ENCODE peak calls at places on chromosomes 1 and 21, in four cellular contexts. P is activated CD4-positive, alpha-beta T cell treated with anti-CD3 and anti-CD28 coated beads for 24 hours; T is tibial artery; D is fibroblast of pulmonary artery. B is an unnamed sample.

GRCh38 chr1:25989440-25989839 is 8.4 kb downstream of the PAFAH2 start:
- DNase-seq in P (no peak), T (no peak), D (no peak), B (no peak)

GRCh38 chr1:12001249-12001917 is 17.9 kb upstream of the MIIP start:
- DNase-seq in P (peak), T (no peak), D (peak), B (no peak)

GRCh38 chr1:29503441-29503840 is 267.1 kb downstream of the PTPRU start:
- DNase-seq in P (no peak), T (no peak), D (no peak), B (no peak)

GRCh38 chr1:196609114-196609737 is 986 bp upstream of the KCNT2 start:
- DNase-seq in P (no peak), T (peak), D (no peak), B (no peak)

GRCh38 chr1:36973056-36973455 is 61.3 kb downstream of the GRIK3 start:
- DNase-seq in P (no peak), T (no peak), D (no peak), B (no peak)

GRCh38 chr1:14320518-14320917 is 278.0 kb upstream of the KAZN start:
- DNase-seq in P (no peak), T (no peak), D (no peak), B (peak)

GRCh38 chr1:63686696-63687095 is 87.1 kb upstream of the ROR1 start:
- DNase-seq in P (no peak), T (no peak), D (no peak), B (no peak)

GRCh38 chr1:12615166-12615915 is 2.7 kb downstream of the DHRS3 start:
- DNase-seq in P (no peak), T (no peak), D (no peak), B (no peak)

GRCh38 chr1:151251656-151252470 is 2.7 kb upstream of the PSMD4 start:
- DNase-seq in P (peak), T (peak), D (peak), B (peak)

GRCh38 chr21:21898801-21899200 is 900.6 kb downstream of the NCAM2 start:
- DNase-seq in P (no peak), T (no peak), D (no peak), B (no peak)

GRCh38 chr1:180397190-180397589 is 105.2 kb downstream of the ACBD6 start:
- DNase-seq in P (no peak), T (no peak), D (no peak), B (no peak)

GRCh38 chr1:25068829-25069228 is 138.8 kb upstream of the RUNX3 start:
- DNase-seq in P (no peak), T (no peak), D (no peak), B (no peak)

GRCh38 chr21:45800339-45801080 is 157.0 kb downstream of the PCBP3 start:
- DNase-seq in P (no peak), T (no peak), D (no peak), B (no peak)

GRCh38 chr1:7402548-7402850 is 368.6 kb upstream of the VAMP3 start:
- DNase-seq in P (no peak), T (no peak), D (no peak), B (no peak)

GRCh38 chr1:182974792-182975191 is 21.8 kb upstream of the SHCBP1L start:
- DNase-seq in P (no peak), T (no peak), D (no peak), B (no peak)

GRCh38 chr1:183022202-183023145 is 746 bp upstream of the LAMC1 start:
- DNase-seq in P (peak), T (peak), D (peak), B (peak)

GRCh38 chr1:237473896-237474295 is 416.8 kb downstream of the ZP4 start:
- DNase-seq in P (no peak), T (no peak), D (no peak), B (no peak)